ENCODE peak calls at places on chromosomes 13 and 19, in nine cellular contexts. N, I, M, L, Z, K, G, D and J are unnamed samples.
A peak's percentile ranks its signal among the peaks of the same experiment; 100 is the strongest.

GRCh38 chr19:47765522-47766358 is 12.8 kb upstream of the SELENOW start:
- DNase-seq in N (no peak), I (no peak), M (peak; percentile 65), L (peak; percentile 63), Z (no peak), K (no peak), G (peak; percentile 44), D (peak; percentile 39), J (no peak)

GRCh38 chr19:10691178-10691881 is 9.9 kb upstream of the QTRT1 start:
- DNase-seq in N (no peak), I (no peak), M (no peak), L (no peak), Z (no peak), K (no peak), G (no peak), D (no peak), J (no peak)

GRCh38 chr13:40648040-40648439 is 18.4 kb downstream of the FOXO1 start:
- DNase-seq in N (no peak), I (no peak), M (no peak), L (no peak), Z (no peak), K (no peak), G (no peak), D (no peak), J (no peak)

GRCh38 chr13:110329798-110330461 is 22.8 kb downstream of the COL4A2 start:
- DNase-seq in N (no peak), I (no peak), M (peak; percentile 58), L (no peak), Z (no peak), K (no peak), G (peak; percentile 93), D (peak; percentile 92), J (no peak)

GRCh38 chr13:29101404-29101803 is 281.3 kb downstream of the MTUS2 start:
- DNase-seq in N (no peak), I (no peak), M (no peak), L (no peak), Z (no peak), K (no peak), G (no peak), D (no peak), J (no peak)

GRCh38 chr13:98490195-98490771 is 86.6 kb downstream of the STK24 start:
- DNase-seq in N (no peak), I (no peak), M (no peak), L (no peak), Z (no peak), K (no peak), G (no peak), D (no peak), J (no peak)

GRCh38 chr13:99374994-99375805 is 68.0 kb upstream of the GPR183 start:
- DNase-seq in N (no peak), I (peak; percentile 91), M (peak; percentile 59), L (peak; percentile 62), Z (no peak), K (peak; percentile 90), G (no peak), D (no peak), J (no peak)

GRCh38 chr13:36131931-36132297 is 732 bp upstream of the DCLK1 start:
- DNase-seq in N (no peak), I (no peak), M (peak; percentile 83), L (peak; percentile 74), Z (no peak), K (no peak), G (no peak), D (peak; percentile 55), J (no peak)

GRCh38 chr19:35955881-35956634 is 19.9 kb downstream of the LRFN3 start:
- DNase-seq in N (no peak), I (no peak), M (no peak), L (no peak), Z (no peak), K (no peak), G (no peak), D (no peak), J (no peak)

GRCh38 chr13:20553309-20553708 is 13.6 kb upstream of the IFT88 start:
- DNase-seq in N (no peak), I (no peak), M (no peak), L (no peak), Z (peak; percentile 89), K (no peak), G (no peak), D (no peak), J (no peak)

GRCh38 chr13:109725297-109725696 is 61.1 kb downstream of the IRS2 start:
- DNase-seq in N (no peak), I (no peak), M (no peak), L (no peak), Z (no peak), K (no peak), G (no peak), D (no peak), J (no peak)

GRCh38 chr13:76667551-76667950 is 218.7 kb downstream of the KCTD12 start:
- DNase-seq in N (no peak), I (peak; percentile 20), M (no peak), L (no peak), Z (no peak), K (no peak), G (peak; percentile 77), D (peak; percentile 42), J (no peak)

GRCh38 chr13:113460064-113460555 is 6.8 kb upstream of the ADPRHL1 start:
- DNase-seq in N (no peak), I (no peak), M (no peak), L (no peak), Z (no peak), K (no peak), G (no peak), D (no peak), J (no peak)

GRCh38 chr13:113660066-113660465 is 2.1 kb upstream of the ATP4B start:
- DNase-seq in N (no peak), I (no peak), M (no peak), L (no peak), Z (no peak), K (no peak), G (no peak), D (no peak), J (no peak)

GRCh38 chr19:8615813-8616596 is 5.5 kb upstream of the ADAMTS10 start:
- DNase-seq in N (no peak), I (peak; percentile 56), M (peak; percentile 79), L (peak; percentile 74), Z (no peak), K (peak; percentile 40), G (peak; percentile 55), D (peak; percentile 45), J (peak; percentile 21)

GRCh38 chr13:51818771-51819511 is 15.0 kb upstream of the DHRS12 start:
- DNase-seq in N (no peak), I (peak; percentile 44), M (no peak), L (no peak), Z (no peak), K (no peak), G (peak; percentile 53), D (peak; percentile 40), J (no peak)

DNA sequence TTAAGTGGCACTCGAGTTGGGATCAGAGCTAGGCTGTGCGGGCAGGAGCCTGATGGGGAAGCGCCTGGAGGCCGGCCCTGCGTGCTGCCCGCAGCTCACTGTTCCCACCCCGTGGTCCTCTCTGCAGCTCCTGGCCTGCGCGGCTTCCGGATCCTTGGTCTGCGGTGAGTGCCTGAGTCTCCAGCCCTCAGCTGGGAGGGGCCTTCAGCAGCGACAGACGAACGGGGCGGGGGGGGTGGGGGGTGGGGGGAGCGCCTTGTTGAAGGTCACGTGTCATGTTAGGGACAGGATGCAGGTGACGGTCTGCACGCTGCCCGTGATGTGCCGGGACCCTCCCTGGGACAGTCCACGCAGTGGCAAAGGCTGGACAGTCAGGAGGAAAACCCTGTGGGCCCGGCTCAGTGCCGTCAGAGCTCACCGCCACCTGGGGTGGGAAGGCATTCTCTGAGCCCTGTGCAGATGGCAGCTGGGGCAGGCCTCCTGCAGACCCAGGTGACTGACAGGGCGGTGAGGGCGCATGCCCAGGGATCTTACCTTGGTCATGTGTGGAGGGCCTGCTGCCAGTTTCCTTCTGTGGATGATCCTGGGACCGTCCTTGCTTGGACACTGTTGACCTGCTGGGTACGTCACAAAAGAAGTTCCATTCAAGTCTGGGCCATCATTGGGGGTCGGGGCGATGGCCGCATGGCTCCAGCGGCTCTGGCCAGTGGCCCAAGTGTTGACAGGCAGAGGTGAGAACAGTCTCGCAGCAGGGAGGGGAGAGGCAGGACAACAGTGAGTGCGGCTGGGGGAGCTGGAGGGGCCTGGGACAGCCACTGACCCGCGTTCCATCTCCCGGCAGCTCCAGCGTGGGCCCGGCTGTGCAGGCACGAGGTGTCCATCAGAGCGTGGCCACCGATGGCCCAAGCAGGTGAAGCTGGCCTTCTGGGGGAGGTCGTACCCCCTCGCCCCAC is 4.3 kb downstream of the NDUFS7 start:
- DNase-seq in N (no peak), I (no peak), M (no peak), L (no peak), Z (no peak), K (no peak), G (no peak), D (no peak), J (no peak)
- H3K27ac ChIP-seq in N (no peak overlapping the region), I (no peak overlapping the region), M (peak overlapping the region; percentile 45), L (no peak overlapping the region), Z (peak overlapping the region; percentile 97), K (no peak overlapping the region), G (no peak overlapping the region), D (no peak overlapping the region), J (no peak overlapping the region)

GRCh38 chr13:94712812-94713555 is 639 bp upstream of the SOX21 start:
- DNase-seq in N (peak; percentile 62), I (no peak), M (no peak), L (no peak), Z (peak; percentile 58), K (no peak), G (peak; percentile 46), D (peak; percentile 75), J (no peak)
- H3K27ac ChIP-seq in N (no peak overlapping the region), I (no peak overlapping the region), M (no peak overlapping the region), L (no peak overlapping the region), Z (peak overlapping the region; percentile 21), K (no peak overlapping the region), G (no peak overlapping the region), D (no peak overlapping the region), J (no peak overlapping the region)

GRCh38 chr19:531753-532571 is at the start of gene CDC34:
- DNase-seq in N (no peak), I (no peak), M (no peak), L (no peak), Z (no peak), K (no peak), G (no peak), D (no peak), J (no peak)

GRCh38 chr19:534088-534487 is 2.5 kb downstream of the CDC34 start:
- DNase-seq in N (no peak), I (no peak), M (no peak), L (no peak), Z (no peak), K (no peak), G (no peak), D (no peak), J (no peak)

GRCh38 chr19:532578-533484 is 1.3 kb downstream of the CDC34 start:
- DNase-seq in N (no peak), I (peak; percentile 56), M (peak; percentile 83), L (peak; percentile 78), Z (peak; percentile 80), K (peak; percentile 33), G (peak; percentile 64), D (peak; percentile 58), J (no peak)

GRCh38 chr19:535017-535835 is 3.7 kb downstream of the CDC34 start:
- DNase-seq in N (no peak), I (no peak), M (no peak), L (no peak), Z (no peak), K (no peak), G (no peak), D (no peak), J (no peak)

GRCh38 chr19:533485-534058 is 2.0 kb downstream of the CDC34 start:
- DNase-seq in N (no peak), I (no peak), M (no peak), L (no peak), Z (no peak), K (no peak), G (no peak), D (no peak), J (no peak)
- H3K27ac ChIP-seq in N (peak overlapping the region; percentile 69), I (no peak overlapping the region), M (peak overlapping the region; percentile 95), L (peak overlapping the region; percentile 89), Z (peak overlapping the region; percentile 93), K (peak overlapping the region; percentile 81), G (peak overlapping the region; percentile 90), D (peak overlapping the region; percentile 80), J (no peak overlapping the region)

GRCh38 chr19:55080915-55081772 is 5.5 kb downstream of the EPS8L1 start:
- DNase-seq in N (peak; percentile 88), I (peak; percentile 82), M (no peak), L (peak; percentile 90), Z (no peak), K (peak; percentile 70), G (peak; percentile 44), D (peak; percentile 45), J (peak; percentile 83)
- H3K27ac ChIP-seq in N (peak overlapping the region; percentile 84), I (peak overlapping the region; percentile 38), M (no peak overlapping the region), L (peak overlapping the region; percentile 37), Z (no peak overlapping the region), K (peak overlapping the region; percentile 2), G (no peak overlapping the region), D (no peak overlapping the region), J (no peak overlapping the region)